ENCODE peak calls at places on chromosomes 3 and 15, in eight cellular contexts. One of them, this sample, is unnamed.

GRCh38 chr3:53744351-53744750 is 101.9 kb downstream of the CHDH start:
- DNase-seq in left ventricle myocardium inferior: no peak
- DNase-seq in SJCRH30: peak; percentile 3
- DNase-seq in brain microvascular endothelial cell: no peak
- DNase-seq in upper lobe of left lung: peak; percentile 47
- DNase-seq in OCI-LY7: peak; percentile 12
- DNase-seq in iPS DF 6.9: no peak
- DNase-seq in aorta: no peak
- DNase-seq in this sample: no peak

GRCh38 chr3:111333642-111334041 is 208.4 kb upstream of the CD96 start:
- DNase-seq in left ventricle myocardium inferior: no peak
- DNase-seq in SJCRH30: peak; percentile 47
- DNase-seq in brain microvascular endothelial cell: peak; percentile 45
- DNase-seq in upper lobe of left lung: no peak
- DNase-seq in OCI-LY7: no peak
- DNase-seq in iPS DF 6.9: no peak
- DNase-seq in aorta: no peak
- DNase-seq in this sample: no peak

GRCh38 chr3:46406786-46407611 is at the start of the genes CCR5AS and CCRL2:
- DNase-seq in left ventricle myocardium inferior: peak; percentile 45
- DNase-seq in SJCRH30: peak; percentile 17
- DNase-seq in brain microvascular endothelial cell: peak; percentile 55
- DNase-seq in upper lobe of left lung: peak; percentile 87
- DNase-seq in OCI-LY7: no peak
- DNase-seq in iPS DF 6.9: no peak
- DNase-seq in aorta: peak; percentile 81
- DNase-seq in this sample: no peak

GRCh38 chr15:50939911-50940310 is 31.4 kb downstream of the AP4E1 start:
- DNase-seq in left ventricle myocardium inferior: no peak
- DNase-seq in SJCRH30: no peak
- DNase-seq in brain microvascular endothelial cell: peak; percentile 19
- DNase-seq in upper lobe of left lung: no peak
- DNase-seq in OCI-LY7: no peak
- DNase-seq in iPS DF 6.9: no peak
- DNase-seq in aorta: no peak
- DNase-seq in this sample: no peak

GRCh38 chr15:86735244-86736040 is 655.8 kb downstream of the AGBL1 start:
- DNase-seq in left ventricle myocardium inferior: no peak
- DNase-seq in SJCRH30: no peak
- DNase-seq in brain microvascular endothelial cell: no peak
- DNase-seq in upper lobe of left lung: no peak
- DNase-seq in OCI-LY7: no peak
- DNase-seq in iPS DF 6.9: no peak
- DNase-seq in aorta: no peak
- DNase-seq in this sample: no peak

GRCh38 chr3:19256313-19256712 is 108.0 kb downstream of the KCNH8 start:
- DNase-seq in left ventricle myocardium inferior: no peak
- DNase-seq in SJCRH30: no peak
- DNase-seq in brain microvascular endothelial cell: no peak
- DNase-seq in upper lobe of left lung: no peak
- DNase-seq in OCI-LY7: no peak
- DNase-seq in iPS DF 6.9: no peak
- DNase-seq in aorta: no peak
- DNase-seq in this sample: no peak

GRCh38 chr15:92083190-92083589 is 229.7 kb downstream of the SLCO3A1 start:
- DNase-seq in left ventricle myocardium inferior: peak; percentile 44
- DNase-seq in SJCRH30: no peak
- DNase-seq in brain microvascular endothelial cell: no peak
- DNase-seq in upper lobe of left lung: no peak
- DNase-seq in OCI-LY7: no peak
- DNase-seq in iPS DF 6.9: no peak
- DNase-seq in aorta: no peak
- DNase-seq in this sample: no peak

GRCh38 chr3:113948015-113948917 is 453 bp downstream of the ZDHHC23 start:
- DNase-seq in left ventricle myocardium inferior: no peak
- DNase-seq in SJCRH30: peak; percentile 15
- DNase-seq in brain microvascular endothelial cell: no peak
- DNase-seq in upper lobe of left lung: peak; percentile 46
- DNase-seq in OCI-LY7: peak; percentile 77
- DNase-seq in iPS DF 6.9: no peak
- DNase-seq in aorta: peak; percentile 49
- DNase-seq in this sample: no peak

GRCh38 chr3:170117134-170117533 is 64.4 kb downstream of the PHC3 start:
- DNase-seq in left ventricle myocardium inferior: no peak
- DNase-seq in SJCRH30: no peak
- DNase-seq in brain microvascular endothelial cell: peak; percentile 9
- DNase-seq in upper lobe of left lung: no peak
- DNase-seq in OCI-LY7: peak; percentile 10
- DNase-seq in iPS DF 6.9: no peak
- DNase-seq in aorta: no peak
- DNase-seq in this sample: no peak

GRCh38 chr3:56157693-56158092 is 310.6 kb downstream of the ERC2 start:
- DNase-seq in left ventricle myocardium inferior: no peak
- DNase-seq in SJCRH30: no peak
- DNase-seq in brain microvascular endothelial cell: no peak
- DNase-seq in upper lobe of left lung: peak; percentile 33
- DNase-seq in OCI-LY7: peak; percentile 16
- DNase-seq in iPS DF 6.9: no peak
- DNase-seq in aorta: peak; percentile 73
- DNase-seq in this sample: no peak

GRCh38 chr15:64161688-64162477 is 939 bp downstream of the PPIB start:
- DNase-seq in left ventricle myocardium inferior: no peak
- DNase-seq in SJCRH30: no peak
- DNase-seq in brain microvascular endothelial cell: no peak
- DNase-seq in upper lobe of left lung: no peak
- DNase-seq in OCI-LY7: peak; percentile 29
- DNase-seq in iPS DF 6.9: no peak
- DNase-seq in aorta: no peak
- DNase-seq in this sample: no peak

GRCh38 chr15:70806992-70807712 is 43.8 kb upstream of the UACA start:
- DNase-seq in left ventricle myocardium inferior: peak; percentile 56
- DNase-seq in SJCRH30: no peak
- DNase-seq in brain microvascular endothelial cell: no peak
- DNase-seq in upper lobe of left lung: peak; percentile 64
- DNase-seq in OCI-LY7: no peak
- DNase-seq in iPS DF 6.9: no peak
- DNase-seq in aorta: peak; percentile 88
- DNase-seq in this sample: no peak

GRCh38 chr15:37223089-37223488 is 122.7 kb upstream of the MEIS2 start:
- DNase-seq in left ventricle myocardium inferior: no peak
- DNase-seq in SJCRH30: no peak
- DNase-seq in brain microvascular endothelial cell: no peak
- DNase-seq in upper lobe of left lung: no peak
- DNase-seq in OCI-LY7: no peak
- DNase-seq in iPS DF 6.9: no peak
- DNase-seq in aorta: no peak
- DNase-seq in this sample: no peak
- H3K27ac ChIP-seq in left ventricle myocardium inferior: no peak overlapping the region
- H3K27ac ChIP-seq in SJCRH30: no peak overlapping the region
- H3K27ac ChIP-seq in brain microvascular endothelial cell: no peak overlapping the region
- H3K27ac ChIP-seq in upper lobe of left lung: no peak overlapping the region
- H3K27ac ChIP-seq in OCI-LY7: no peak overlapping the region
- H3K27ac ChIP-seq in iPS DF 6.9: no peak overlapping the region
- H3K27ac ChIP-seq in aorta: no peak overlapping the region
- H3K27ac ChIP-seq in this sample: no peak overlapping the region

GRCh38 chr3:61808526-61808925 is 247.2 kb downstream of the PTPRG start:
- DNase-seq in left ventricle myocardium inferior: peak; percentile 67
- DNase-seq in SJCRH30: no peak
- DNase-seq in brain microvascular endothelial cell: no peak
- DNase-seq in upper lobe of left lung: no peak
- DNase-seq in OCI-LY7: no peak
- DNase-seq in iPS DF 6.9: no peak
- DNase-seq in aorta: peak; percentile 70
- DNase-seq in this sample: no peak
- H3K4me3 ChIP-seq in left ventricle myocardium inferior: no peak overlapping the region
- H3K4me3 ChIP-seq in SJCRH30: no peak overlapping the region
- H3K4me3 ChIP-seq in brain microvascular endothelial cell: no peak overlapping the region
- H3K4me3 ChIP-seq in upper lobe of left lung: no peak overlapping the region
- H3K4me3 ChIP-seq in OCI-LY7: no peak overlapping the region
- H3K4me3 ChIP-seq in iPS DF 6.9: no peak overlapping the region
- H3K4me3 ChIP-seq in aorta: no peak overlapping the region
- H3K4me3 ChIP-seq in this sample: no peak overlapping the region

GRCh38 chr15:80931721-80932609 is 57.7 kb downstream of the MESD start:
- DNase-seq in left ventricle myocardium inferior: no peak
- DNase-seq in SJCRH30: no peak
- DNase-seq in brain microvascular endothelial cell: no peak
- DNase-seq in upper lobe of left lung: no peak
- DNase-seq in OCI-LY7: no peak
- DNase-seq in iPS DF 6.9: no peak
- DNase-seq in aorta: peak; percentile 70
- DNase-seq in this sample: no peak
- H3K27ac ChIP-seq in left ventricle myocardium inferior: no peak overlapping the region
- H3K27ac ChIP-seq in SJCRH30: no peak overlapping the region
- H3K27ac ChIP-seq in brain microvascular endothelial cell: no peak overlapping the region
- H3K27ac ChIP-seq in upper lobe of left lung: no peak overlapping the region
- H3K27ac ChIP-seq in OCI-LY7: no peak overlapping the region
- H3K27ac ChIP-seq in iPS DF 6.9: no peak overlapping the region
- H3K27ac ChIP-seq in aorta: no peak overlapping the region
- H3K27ac ChIP-seq in this sample: no peak overlapping the region

GRCh38 chr15:89195836-89196235 is 25.5 kb downstream of the RLBP1 start:
- DNase-seq in left ventricle myocardium inferior: no peak
- DNase-seq in SJCRH30: no peak
- DNase-seq in brain microvascular endothelial cell: no peak
- DNase-seq in upper lobe of left lung: no peak
- DNase-seq in OCI-LY7: no peak
- DNase-seq in iPS DF 6.9: no peak
- DNase-seq in aorta: peak; percentile 55
- DNase-seq in this sample: no peak
- H3K4me3 ChIP-seq in left ventricle myocardium inferior: no peak overlapping the region
- H3K4me3 ChIP-seq in SJCRH30: no peak overlapping the region
- H3K4me3 ChIP-seq in brain microvascular endothelial cell: no peak overlapping the region
- H3K4me3 ChIP-seq in upper lobe of left lung: no peak overlapping the region
- H3K4me3 ChIP-seq in OCI-LY7: no peak overlapping the region
- H3K4me3 ChIP-seq in iPS DF 6.9: no peak overlapping the region
- H3K4me3 ChIP-seq in aorta: no peak overlapping the region
- H3K4me3 ChIP-seq in this sample: no peak overlapping the region

GRCh38 chr15:73985101-73985873 is 6.8 kb downstream of the STOML1 start:
- DNase-seq in left ventricle myocardium inferior: no peak
- DNase-seq in SJCRH30: peak; percentile 62
- DNase-seq in brain microvascular endothelial cell: no peak
- DNase-seq in upper lobe of left lung: no peak
- DNase-seq in OCI-LY7: no peak
- DNase-seq in iPS DF 6.9: no peak
- DNase-seq in aorta: no peak
- DNase-seq in this sample: no peak

GRCh38 chr15:73986776-73987056 is 5.4 kb downstream of the STOML1 start:
- DNase-seq in left ventricle myocardium inferior: no peak
- DNase-seq in SJCRH30: no peak
- DNase-seq in brain microvascular endothelial cell: no peak
- DNase-seq in upper lobe of left lung: no peak
- DNase-seq in OCI-LY7: no peak
- DNase-seq in iPS DF 6.9: no peak
- DNase-seq in aorta: no peak
- DNase-seq in this sample: no peak

GRCh38 chr15:73984208-73984979 is 7.7 kb downstream of the STOML1 start:
- DNase-seq in left ventricle myocardium inferior: no peak
- DNase-seq in SJCRH30: no peak
- DNase-seq in brain microvascular endothelial cell: no peak
- DNase-seq in upper lobe of left lung: no peak
- DNase-seq in OCI-LY7: no peak
- DNase-seq in iPS DF 6.9: no peak
- DNase-seq in aorta: no peak
- DNase-seq in this sample: no peak

GRCh38 chr15:73987646-73988045 is 4.4 kb downstream of the STOML1 start:
- DNase-seq in left ventricle myocardium inferior: no peak
- DNase-seq in SJCRH30: no peak
- DNase-seq in brain microvascular endothelial cell: no peak
- DNase-seq in upper lobe of left lung: no peak
- DNase-seq in OCI-LY7: no peak
- DNase-seq in iPS DF 6.9: no peak
- DNase-seq in aorta: no peak
- DNase-seq in this sample: no peak

GRCh38 chr15:73986055-73986775 is 5.9 kb downstream of the STOML1 start:
- DNase-seq in left ventricle myocardium inferior: no peak
- DNase-seq in SJCRH30: no peak
- DNase-seq in brain microvascular endothelial cell: no peak
- DNase-seq in upper lobe of left lung: no peak
- DNase-seq in OCI-LY7: no peak
- DNase-seq in iPS DF 6.9: no peak
- DNase-seq in aorta: no peak
- DNase-seq in this sample: no peak
- H3K27ac ChIP-seq in left ventricle myocardium inferior: peak overlapping the region; percentile 100
- H3K27ac ChIP-seq in SJCRH30: no peak overlapping the region
- H3K27ac ChIP-seq in brain microvascular endothelial cell: no peak overlapping the region
- H3K27ac ChIP-seq in upper lobe of left lung: peak overlapping the region; percentile 98
- H3K27ac ChIP-seq in OCI-LY7: no peak overlapping the region
- H3K27ac ChIP-seq in iPS DF 6.9: no peak overlapping the region
- H3K27ac ChIP-seq in aorta: no peak overlapping the region
- H3K27ac ChIP-seq in this sample: peak overlapping the region; percentile 98

GRCh38 chr15:31010036-31010435 is 18.6 kb upstream of the MTMR10 start:
- DNase-seq in left ventricle myocardium inferior: no peak
- DNase-seq in SJCRH30: no peak
- DNase-seq in brain microvascular endothelial cell: no peak
- DNase-seq in upper lobe of left lung: no peak
- DNase-seq in OCI-LY7: no peak
- DNase-seq in iPS DF 6.9: no peak
- DNase-seq in aorta: no peak
- DNase-seq in this sample: no peak

GRCh38 chr15:30999729-31000128 is 8.3 kb upstream of the MTMR10 start:
- DNase-seq in left ventricle myocardium inferior: no peak
- DNase-seq in SJCRH30: no peak
- DNase-seq in brain microvascular endothelial cell: no peak
- DNase-seq in upper lobe of left lung: no peak
- DNase-seq in OCI-LY7: no peak
- DNase-seq in iPS DF 6.9: no peak
- DNase-seq in aorta: no peak
- DNase-seq in this sample: no peak

GRCh38 chr15:31001702-31002101 is 10.3 kb upstream of the MTMR10 start:
- DNase-seq in left ventricle myocardium inferior: no peak
- DNase-seq in SJCRH30: no peak
- DNase-seq in brain microvascular endothelial cell: no peak
- DNase-seq in upper lobe of left lung: no peak
- DNase-seq in OCI-LY7: no peak
- DNase-seq in iPS DF 6.9: no peak
- DNase-seq in aorta: no peak
- DNase-seq in this sample: no peak

GRCh38 chr15:31005660-31006059 is 14.2 kb upstream of the MTMR10 start:
- DNase-seq in left ventricle myocardium inferior: no peak
- DNase-seq in SJCRH30: no peak
- DNase-seq in brain microvascular endothelial cell: no peak
- DNase-seq in upper lobe of left lung: no peak
- DNase-seq in OCI-LY7: no peak
- DNase-seq in iPS DF 6.9: no peak
- DNase-seq in aorta: no peak
- DNase-seq in this sample: no peak

GRCh38 chr15:31004220-31004733 is 12.8 kb upstream of the MTMR10 start:
- DNase-seq in left ventricle myocardium inferior: peak; percentile 57
- DNase-seq in SJCRH30: peak; percentile 74
- DNase-seq in brain microvascular endothelial cell: no peak
- DNase-seq in upper lobe of left lung: no peak
- DNase-seq in OCI-LY7: peak; percentile 83
- DNase-seq in iPS DF 6.9: no peak
- DNase-seq in aorta: peak; percentile 51
- DNase-seq in this sample: no peak
- H3K4me3 ChIP-seq in left ventricle myocardium inferior: peak overlapping the region; percentile 36
- H3K4me3 ChIP-seq in SJCRH30: no peak overlapping the region
- H3K4me3 ChIP-seq in brain microvascular endothelial cell: no peak overlapping the region
- H3K4me3 ChIP-seq in upper lobe of left lung: no peak overlapping the region
- H3K4me3 ChIP-seq in OCI-LY7: peak overlapping the region; percentile 46
- H3K4me3 ChIP-seq in iPS DF 6.9: no peak overlapping the region
- H3K4me3 ChIP-seq in aorta: no peak overlapping the region
- H3K4me3 ChIP-seq in this sample: no peak overlapping the region

This sample was measured in breast epithelium.